ENCODE peak calls at places on chromosomes 5 and 9, in seven cellular contexts. J is BJ, B is lung, F is left ventricle myocardium inferior, D is uterus, A is body of pancreas, X is left lung. C is an unnamed sample.

GRCh38 chr5:177306674-177307543 is 3.3 kb downstream of the PRELID1 start:
- DNase-seq in J (no peak), B (no peak), F (no peak), D (no peak), A (peak), X (peak), C (peak)

GRCh38 chr9:34654317-34655083 is 2.5 kb downstream of the IL11RA start:
- DNase-seq in J (no peak), B (no peak), F (peak), D (peak), A (peak), X (no peak), C (no peak)

GRCh38 chr5:109234381-109234780 is 175.4 kb downstream of the PJA2 start:
- DNase-seq in J (no peak), B (no peak), F (no peak), D (no peak), A (no peak), X (no peak), C (no peak)

GRCh38 chr9:124008307-124008854 is 3.2 kb upstream of the LHX2 start:
- DNase-seq in J (no peak), B (no peak), F (no peak), D (no peak), A (no peak), X (no peak), C (no peak)

GRCh38 chr5:111092062-111092853 is at the start of gene WDR36:
- DNase-seq in J (peak), B (peak), F (peak), D (peak), A (peak), X (peak), C (peak)

GRCh38 chr5:89372176-89372575 is 489.2 kb upstream of the MEF2C start:
- DNase-seq in J (no peak), B (no peak), F (no peak), D (no peak), A (no peak), X (no peak), C (peak)

GRCh38 chr5:149459891-149460290 is 80.8 kb upstream of the IL17B start:
- DNase-seq in J (no peak), B (no peak), F (no peak), D (no peak), A (no peak), X (no peak), C (no peak)

GRCh38 chr9:99736291-99736690 is 85.4 kb upstream of the NR4A3 start:
- DNase-seq in J (no peak), B (no peak), F (no peak), D (no peak), A (no peak), X (no peak), C (no peak)

GRCh38 chr5:134175874-134176522 is 752 bp downstream of the SKP1 start:
- DNase-seq in J (no peak), B (no peak), F (peak), D (no peak), A (peak), X (no peak), C (peak)

GRCh38 chr5:53151713-53152458 is 42.3 kb upstream of the MOCS2 start:
- DNase-seq in J (peak), B (no peak), F (no peak), D (no peak), A (peak), X (no peak), C (peak)

GRCh38 chr5:167269146-167269545 is 1022.3 kb upstream of the WWC1 start:
- DNase-seq in J (no peak), B (no peak), F (no peak), D (no peak), A (no peak), X (no peak), C (no peak)

GRCh38 chr5:93574939-93575241 is 6.1 kb downstream of the NR2F1-AS1 start:
- DNase-seq in J (no peak), B (no peak), F (no peak), D (no peak), A (no peak), X (no peak), C (peak)

GRCh38 chr5:180563994-180564393 is 27.3 kb downstream of the SCGB3A1 start:
- DNase-seq in J (no peak), B (no peak), F (no peak), D (no peak), A (no peak), X (peak), C (no peak)

GRCh38 chr5:181190711-181191525 is 14.1 kb downstream of the TRIM7 start:
- DNase-seq in J (no peak), B (no peak), F (peak), D (peak), A (peak), X (peak), C (peak)

GRCh38 chr9:91302831-91303230 is 58.9 kb downstream of the AUH start:
- DNase-seq in J (peak), B (no peak), F (no peak), D (no peak), A (peak), X (no peak), C (peak)

GRCh38 chr5:14775857-14776256 is 95.7 kb downstream of the ANKH start:
- DNase-seq in J (no peak), B (peak), F (peak), D (no peak), A (no peak), X (peak), C (no peak)

GRCh38 chr9:134396258-134396742 is 70.0 kb downstream of the RXRA start:
- DNase-seq in J (no peak), B (no peak), F (no peak), D (no peak), A (no peak), X (peak), C (no peak)

GRCh38 chr5:150801117-150801927 is 22.8 kb downstream of the SMIM3 start:
- DNase-seq in J (peak), B (no peak), F (no peak), D (no peak), A (peak), X (no peak), C (peak)

GRCh38 chr9:129422843-129423700 is 197.8 kb downstream of the C9orf50 start:
- DNase-seq in J (no peak), B (no peak), F (no peak), D (no peak), A (no peak), X (peak), C (peak)

GRCh38 chr9:82406714-82407113 is 418.1 kb downstream of the SPATA31D1 start:
- DNase-seq in J (no peak), B (no peak), F (no peak), D (no peak), A (no peak), X (no peak), C (no peak)

GRCh38 chr5:127203818-127204217 is 86.8 kb upstream of the MEGF10 start:
- DNase-seq in J (peak), B (no peak), F (no peak), D (no peak), A (no peak), X (no peak), C (peak)

GRCh38 chr5:138538943-138539627 is 4.0 kb downstream of the ETF1 start:
- DNase-seq in J (no peak), B (no peak), F (no peak), D (no peak), A (no peak), X (no peak), C (no peak)

GRCh38 chr5:111016801-111017200 is 54.7 kb upstream of the TSLP start:
- DNase-seq in J (no peak), B (no peak), F (no peak), D (no peak), A (no peak), X (no peak), C (peak)

GRCh38 chr9:115396071-115396529 is 278.1 kb upstream of the TNC start:
- DNase-seq in J (no peak), B (no peak), F (no peak), D (no peak), A (no peak), X (no peak), C (peak)

GRCh38 chr5:33641722-33642505 is 201.1 kb downstream of the TARS1 start:
- DNase-seq in J (no peak), B (no peak), F (no peak), D (no peak), A (no peak), X (peak), C (peak)

GRCh38 chr5:5979362-5979760 is 399.0 kb downstream of the MED10 start:
- DNase-seq in J (no peak), B (no peak), F (no peak), D (peak), A (peak), X (peak), C (peak)

GRCh38 chr5:78908173-78908901 is 76.8 kb downstream of the ARSB start:
- DNase-seq in J (peak), B (no peak), F (peak), D (no peak), A (peak), X (no peak), C (peak)

GRCh38 chr5:21810737-21811316 is 1042.3 kb downstream of the CDH12 start:
- DNase-seq in J (no peak), B (no peak), F (no peak), D (no peak), A (no peak), X (no peak), C (peak)

GRCh38 chr5:149048806-149049205 is 14.1 kb downstream of the SH3TC2 start:
- DNase-seq in J (no peak), B (no peak), F (no peak), D (no peak), A (no peak), X (no peak), C (no peak)

GRCh38 chr5:165143727-165144210 is 1638.3 kb downstream of the MAT2B start:
- DNase-seq in J (no peak), B (no peak), F (no peak), D (no peak), A (no peak), X (no peak), C (peak)

GRCh38 chr9:99389087-99390033 is 167.3 kb downstream of the SEC61B start:
- DNase-seq in J (no peak), B (no peak), F (no peak), D (no peak), A (no peak), X (no peak), C (peak)

GRCh38 chr9:136292591-136293448 is 11.1 kb downstream of the CCDC187 start:
- DNase-seq in J (no peak), B (no peak), F (no peak), D (no peak), A (peak), X (peak), C (no peak)

GRCh38 chr5:51381801-51382507 is 1.3 kb upstream of the ISL1 start:
- DNase-seq in J (no peak), B (no peak), F (no peak), D (no peak), A (no peak), X (no peak), C (no peak)

GRCh38 chr9:73216016-73216415 is 64.4 kb downstream of the ANXA1 start:
- DNase-seq in J (no peak), B (no peak), F (no peak), D (no peak), A (no peak), X (no peak), C (peak)

GRCh38 chr5:43601454-43602260 is 1.3 kb upstream of the NNT start:
- DNase-seq in J (no peak), B (no peak), F (no peak), D (no peak), A (no peak), X (no peak), C (peak)

GRCh38 chr9:135926402-135927194 is 19.3 kb upstream of the CAMSAP1 start:
- DNase-seq in J (peak), B (peak), F (no peak), D (no peak), A (peak), X (peak), C (peak)

GRCh38 chr5:7850241-7850532 is 746 bp downstream of the CFAP90 start:
- DNase-seq in J (no peak), B (no peak), F (no peak), D (peak), A (no peak), X (peak), C (no peak)
- H3K4me3 ChIP-seq in J (peak), B (no peak), F (peak), D (peak), A (no peak), X (peak), C (peak)

GRCh38 chr9:109863961-109864360 is 84.0 kb downstream of the PALM2AKAP2 start:
- DNase-seq in J (no peak), B (no peak), F (peak), D (no peak), A (no peak), X (no peak), C (no peak)

GRCh38 chr9:109861918-109862317 is 81.9 kb downstream of the PALM2AKAP2 start:
- DNase-seq in J (no peak), B (no peak), F (no peak), D (no peak), A (no peak), X (no peak), C (no peak)

GRCh38 chr9:109861499-109861898 is 81.5 kb downstream of the PALM2AKAP2 start:
- DNase-seq in J (peak), B (no peak), F (no peak), D (peak), A (no peak), X (no peak), C (no peak)

GRCh38 chr9:109859447-109859846 is 79.4 kb downstream of the PALM2AKAP2 start:
- DNase-seq in J (no peak), B (no peak), F (no peak), D (no peak), A (no peak), X (no peak), C (peak)

DNA sequence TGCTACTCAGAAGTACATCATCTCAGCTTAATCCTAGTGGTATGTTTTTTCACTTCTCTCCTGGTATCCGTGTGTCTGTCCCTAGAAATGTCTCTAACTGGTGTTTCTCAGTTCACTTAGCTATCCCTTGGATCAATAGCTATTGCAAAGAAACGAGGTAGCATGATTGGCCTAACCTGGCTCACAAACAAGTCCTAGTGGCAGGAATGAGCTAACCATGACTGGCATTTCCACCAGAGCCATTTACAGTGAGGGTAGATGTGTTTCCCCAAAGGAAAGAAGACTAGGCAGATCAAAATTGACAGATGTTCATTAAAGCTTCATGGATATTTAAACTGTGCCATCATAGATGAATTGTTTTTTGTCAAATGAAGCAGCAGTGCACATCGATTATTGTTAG is 82.5 kb downstream of the PALM2AKAP2 start:
- DNase-seq in J (no peak), B (no peak), F (no peak), D (no peak), A (no peak), X (no peak), C (no peak)
- TF ChIP-seq CTCF in J (no peak), B (no peak), F (peak), D (no peak), A (no peak), X (no peak), C (no peak)

GRCh38 chr9:546797-547223 is 294.7 kb upstream of the DMRT1 start:
- DNase-seq in J (no peak), B (no peak), F (no peak), D (peak), A (peak), X (no peak), C (peak)
- H3K4me3 ChIP-seq in J (no peak), B (no peak), F (peak), D (no peak), A (no peak), X (no peak), C (no peak)

DNA sequence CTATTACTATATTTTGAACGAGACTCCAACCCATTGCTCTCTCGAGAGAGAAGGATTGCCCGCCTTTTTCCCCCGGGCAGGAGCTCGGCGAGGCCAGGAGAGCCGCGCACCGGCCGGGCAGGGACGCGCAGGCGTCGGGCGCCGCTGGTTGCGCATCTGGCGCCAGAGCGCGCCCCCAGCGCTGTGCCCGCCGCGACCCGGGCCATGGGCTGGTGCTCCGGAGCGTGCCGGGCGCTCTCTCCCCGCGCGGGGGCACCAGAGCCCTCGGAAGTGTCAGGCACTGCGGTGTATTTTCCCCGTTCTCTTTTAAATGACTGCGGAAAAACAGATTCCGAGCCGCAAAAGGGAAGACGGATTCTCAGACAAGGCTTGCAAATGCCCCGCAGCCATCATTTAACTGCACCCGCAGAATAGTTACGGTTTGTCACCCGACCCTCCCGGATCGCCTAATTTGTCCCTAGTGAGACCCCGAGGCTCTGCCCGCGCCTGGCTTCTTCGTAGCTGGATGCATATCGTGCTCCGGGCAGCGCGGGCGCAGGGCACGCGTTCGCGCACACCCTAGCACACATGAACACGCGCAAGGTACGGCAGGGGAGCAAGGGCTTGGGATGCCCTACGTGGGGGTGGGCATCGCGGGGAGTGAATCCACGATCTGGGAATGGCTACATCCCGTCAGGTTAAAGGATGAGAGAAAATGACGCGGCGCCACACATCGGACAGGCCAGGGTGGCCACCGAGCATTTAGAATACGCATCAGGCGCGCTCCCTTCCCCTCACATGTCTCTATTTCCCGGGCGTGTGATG is 1.1 kb upstream of the NTRK2 start:
- DNase-seq in J (peak), B (peak), F (peak), D (peak), A (peak), X (peak), C (peak)
- TF ChIP-seq CTCF in J (peak), B (peak), F (peak), D (peak), A (peak), X (peak), C (peak)

GRCh38 chr5:178467261-178468195 is 122.7 kb downstream of the COL23A1 start:
- DNase-seq in J (peak), B (peak), F (peak), D (peak), A (peak), X (peak), C (peak)
- H3K4me3 ChIP-seq in J (no peak), B (no peak), F (peak), D (no peak), A (no peak), X (no peak), C (peak)

GRCh38 chr9:12667892-12668291 is 25.3 kb upstream of the TYRP1 start:
- DNase-seq in J (no peak), B (no peak), F (no peak), D (no peak), A (no peak), X (no peak), C (no peak)

DNA sequence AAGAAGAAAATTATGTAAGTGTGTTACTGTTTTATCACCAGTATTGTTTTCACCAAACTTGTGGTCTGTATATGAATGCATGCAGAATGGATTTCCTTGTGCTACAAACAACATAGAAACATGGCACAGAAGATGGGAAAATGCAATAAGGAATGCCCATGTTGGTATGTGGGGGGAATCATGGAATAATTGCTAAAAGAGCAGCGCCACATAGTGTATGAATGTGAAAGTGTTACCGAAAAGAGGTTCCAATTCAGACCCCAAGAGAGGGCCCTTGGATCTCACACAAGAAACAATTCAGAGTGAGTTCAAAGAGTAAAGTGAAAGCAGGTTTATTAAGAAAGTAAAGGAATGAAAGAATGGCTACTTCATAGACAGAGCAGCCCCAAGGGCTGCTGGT is 26.4 kb upstream of the TYRP1 start:
- DNase-seq in J (no peak), B (no peak), F (no peak), D (no peak), A (no peak), X (no peak), C (no peak)
- TF ChIP-seq CTCF in J (peak), B (no peak), F (no peak), D (no peak), A (no peak), X (no peak), C (peak)

GRCh38 chr5:158513490-158514301 is 586.0 kb downstream of the EBF1 start:
- DNase-seq in J (no peak), B (no peak), F (no peak), D (no peak), A (no peak), X (no peak), C (no peak)
- H3K4me3 ChIP-seq in J (no peak), B (no peak), F (no peak), D (no peak), A (no peak), X (no peak), C (no peak)

GRCh38 chr5:120817044-120817985 is 353.2 kb downstream of the PRR16 start:
- DNase-seq in J (no peak), B (no peak), F (no peak), D (no peak), A (no peak), X (peak), C (peak)
- TF ChIP-seq CTCF in J (peak), B (no peak), F (peak), D (no peak), A (no peak), X (peak), C (peak)

GRCh38 chr5:1883925-1884637 is 1.4 kb upstream of the IRX4 start:
- DNase-seq in J (no peak), B (no peak), F (no peak), D (no peak), A (no peak), X (no peak), C (no peak)
- H3K4me3 ChIP-seq in J (no peak), B (no peak), F (peak), D (no peak), A (no peak), X (no peak), C (no peak)

GRCh38 chr5:74031536-74031935 is 405.5 kb downstream of the ARHGEF28 start:
- DNase-seq in J (no peak), B (no peak), F (no peak), D (no peak), A (no peak), X (no peak), C (no peak)

GRCh38 chr5:74032617-74033016 is 406.6 kb downstream of the ARHGEF28 start:
- DNase-seq in J (no peak), B (no peak), F (no peak), D (no peak), A (no peak), X (no peak), C (no peak)

GRCh38 chr5:74034738-74035137 is 408.7 kb downstream of the ARHGEF28 start:
- DNase-seq in J (no peak), B (no peak), F (no peak), D (no peak), A (no peak), X (no peak), C (peak)

GRCh38 chr5:74040065-74040551 is 414.1 kb downstream of the ARHGEF28 start:
- DNase-seq in J (no peak), B (no peak), F (no peak), D (no peak), A (no peak), X (no peak), C (peak)

DNA sequence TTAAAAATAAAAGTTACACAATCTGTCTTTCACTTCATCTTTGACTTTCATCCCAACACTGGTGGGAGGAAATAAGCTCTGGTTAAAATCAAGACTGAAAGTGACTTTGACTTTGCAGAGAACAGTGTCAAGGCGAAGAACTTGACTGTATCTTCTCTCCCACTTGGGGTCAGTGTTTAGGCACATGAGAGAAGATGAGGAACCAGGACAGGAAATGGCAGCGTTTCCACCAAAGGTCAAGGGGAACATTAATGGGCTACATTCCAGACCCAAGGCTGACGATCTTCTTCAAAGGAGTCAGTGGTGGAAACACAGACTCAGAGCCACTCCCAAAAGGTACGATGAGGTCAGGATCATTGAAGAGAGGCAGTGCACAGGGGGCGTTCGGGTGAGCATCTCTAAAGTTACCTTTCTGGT is 409.5 kb downstream of the ARHGEF28 start:
- DNase-seq in J (no peak), B (peak), F (no peak), D (peak), A (peak), X (no peak), C (peak)
- TF ChIP-seq CTCF in J (peak), B (peak), F (peak), D (peak), A (peak), X (peak), C (peak)